ENCODE peak calls at places on chromosomes 3 and 15, in four cellular contexts. X is WTC11, S is neural crest cell, Y is HCT116. K is an unnamed sample.

GRCh38 chr3:50268703-50269451 is at the start of gene SEMA3B:
- DNase-seq in X (no peak), S (no peak), Y (no peak), K (no peak)

GRCh38 chr15:42137461-42138261 is 18.8 kb downstream of the PLA2G4F start:
- DNase-seq in X (no peak), S (peak), Y (peak), K (no peak)

GRCh38 chr15:45759910-45760309 is 125.1 kb downstream of the SQOR start:
- DNase-seq in X (no peak), S (no peak), Y (no peak), K (no peak)

GRCh38 chr3:169886671-169887070 is 16.9 kb upstream of the LRRC31 start:
- DNase-seq in X (no peak), S (no peak), Y (no peak), K (no peak)

GRCh38 chr3:120203016-120203415 is 82.0 kb downstream of the GPR156 start:
- DNase-seq in X (no peak), S (no peak), Y (no peak), K (no peak)

GRCh38 chr3:148262980-148263379 is 434.7 kb upstream of the AGTR1 start:
- DNase-seq in X (no peak), S (no peak), Y (no peak), K (no peak)

GRCh38 chr3:175911937-175912336 is 1052.8 kb downstream of the NAALADL2 start:
- DNase-seq in X (no peak), S (no peak), Y (no peak), K (no peak)

GRCh38 chr15:58269455-58270414 is 131.6 kb downstream of the AQP9 start:
- DNase-seq in X (peak), S (peak), Y (peak), K (peak)

GRCh38 chr3:187746479-187747335 is 1.4 kb upstream of the BCL6 start:
- DNase-seq in X (no peak), S (no peak), Y (no peak), K (no peak)

GRCh38 chr3:144930431-144930830 is 958.8 kb downstream of the DIPK2A start:
- DNase-seq in X (no peak), S (no peak), Y (no peak), K (no peak)

GRCh38 chr15:81303241-81304225 is 20.4 kb downstream of the STARD5 start:
- DNase-seq in X (peak), S (no peak), Y (no peak), K (no peak)

GRCh38 chr3:61378321-61378720 is 127.1 kb upstream of the FHIT start:
- DNase-seq in X (no peak), S (no peak), Y (no peak), K (no peak)

GRCh38 chr15:33955945-33956344 is 12.4 kb upstream of the CHRM5 start:
- DNase-seq in X (no peak), S (no peak), Y (no peak), K (peak)

GRCh38 chr3:45127130-45127822 is 18.9 kb downstream of the CDCP1 start:
- DNase-seq in X (no peak), S (no peak), Y (no peak), K (no peak)

GRCh38 chr3:53846134-53846850 is at the start of the genes CHDH and IL17RB:
- DNase-seq in X (peak), S (peak), Y (peak), K (peak)

GRCh38 chr3:80771085-80771484 is 990.4 kb downstream of the GBE1 start:
- DNase-seq in X (no peak), S (no peak), Y (no peak), K (peak)

GRCh38 chr3:195196266-195196665 is 74.7 kb downstream of the XXYLT1 start:
- DNase-seq in X (no peak), S (no peak), Y (no peak), K (no peak)

GRCh38 chr3:110989446-110989845 is 82.2 kb upstream of the NECTIN3 start:
- DNase-seq in X (no peak), S (no peak), Y (no peak), K (no peak)

GRCh38 chr15:60835000-60835399 is 356.1 kb upstream of the ICE2 start:
- DNase-seq in X (no peak), S (no peak), Y (no peak), K (peak)

GRCh38 chr3:160801386-160802118 is 45.5 kb downstream of the PPM1L start:
- DNase-seq in X (no peak), S (no peak), Y (no peak), K (no peak)

GRCh38 chr15:63600001-63600645 is 2.9 kb downstream of the FBXL22 start:
- DNase-seq in X (peak), S (peak), Y (no peak), K (no peak)

GRCh38 chr15:70835826-70836225 is 18.1 kb downstream of the LARP6 start:
- DNase-seq in X (no peak), S (no peak), Y (no peak), K (no peak)

DNA sequence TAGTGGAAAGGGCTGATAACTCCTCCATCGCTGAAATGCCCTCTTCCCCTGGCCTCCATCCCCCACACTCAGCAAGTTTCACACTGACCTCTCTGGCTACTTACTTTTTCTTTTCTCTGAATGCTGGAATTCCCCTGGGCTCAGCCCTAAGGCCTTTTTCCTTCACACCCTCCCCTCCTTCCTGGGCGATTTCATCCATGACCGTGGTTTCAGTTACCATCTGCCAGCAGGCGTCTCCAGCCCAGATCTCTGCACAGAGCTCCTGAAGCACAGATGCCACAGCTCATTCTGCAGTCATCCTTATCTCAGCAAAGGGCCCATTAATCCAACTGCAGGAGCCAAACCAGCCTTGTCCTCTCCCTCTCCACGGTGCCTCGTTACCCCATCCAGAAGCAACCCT is 114.0 kb downstream of the RFTN1 start:
- DNase-seq in X (no peak), S (no peak), Y (no peak), K (peak)
- TF ChIP-seq CTCF in X (no peak), S (no peak), Y (no peak), K (peak)

DNA sequence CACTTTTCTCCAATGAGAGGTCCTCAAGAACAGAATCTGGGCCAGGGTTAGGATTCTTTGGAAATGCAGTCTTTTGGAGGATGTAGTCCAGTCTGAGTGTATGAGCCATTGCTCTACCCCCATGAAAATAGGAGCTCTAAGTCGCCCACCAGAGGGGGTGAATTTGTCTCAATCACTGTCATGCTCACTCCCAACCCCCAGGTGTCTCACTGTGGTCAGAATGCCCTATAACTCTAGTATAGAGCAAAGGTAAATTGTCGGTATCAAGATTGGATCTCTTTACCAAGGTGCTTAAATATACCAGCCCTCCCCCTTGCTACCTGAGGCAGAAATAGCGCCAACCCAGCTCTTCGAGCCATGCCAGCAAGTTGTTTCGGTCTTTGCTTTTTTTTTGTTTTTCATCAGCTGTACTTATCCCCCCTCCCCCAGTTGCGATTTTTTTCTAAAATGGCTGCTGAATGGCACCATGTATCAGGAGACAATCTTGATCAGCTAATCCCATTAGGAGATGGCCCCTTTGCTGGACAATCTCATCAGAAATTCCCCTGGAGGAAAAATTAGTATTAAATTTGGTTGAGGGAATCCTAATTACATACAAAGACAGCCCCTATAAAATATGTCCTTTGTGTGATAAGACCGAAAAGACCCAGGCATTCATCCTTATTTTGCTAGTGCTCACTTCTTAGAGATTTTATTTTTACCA is 130.7 kb downstream of the EBLN2 start:
- DNase-seq in X (peak), S (no peak), Y (peak), K (peak)
- TF ChIP-seq CTCF in X (peak), S (peak), Y (peak), K (peak)

GRCh38 chr3:66572090-66572632 is 71.3 kb upstream of the LRIG1 start:
- DNase-seq in X (no peak), S (no peak), Y (no peak), K (no peak)

GRCh38 chr3:66577804-66578203 is 77.0 kb upstream of the LRIG1 start:
- DNase-seq in X (no peak), S (no peak), Y (no peak), K (no peak)

GRCh38 chr3:66574091-66574490 is 73.3 kb upstream of the LRIG1 start:
- DNase-seq in X (no peak), S (no peak), Y (no peak), K (no peak)

GRCh38 chr3:66572938-66573710 is 72.3 kb upstream of the LRIG1 start:
- DNase-seq in X (peak), S (peak), Y (peak), K (peak)
- TF ChIP-seq CTCF in X (peak), S (peak), Y (no peak), K (peak)

GRCh38 chr3:100087203-100087602 is 27.1 kb downstream of the FILIP1L start:
- DNase-seq in X (no peak), S (no peak), Y (no peak), K (no peak)

GRCh38 chr3:100088735-100089368 is 25.4 kb downstream of the FILIP1L start:
- DNase-seq in X (no peak), S (no peak), Y (no peak), K (no peak)

GRCh38 chr3:100086401-100086800 is 27.9 kb downstream of the FILIP1L start:
- DNase-seq in X (no peak), S (no peak), Y (no peak), K (no peak)

GRCh38 chr3:100090669-100091005 is 23.7 kb downstream of the FILIP1L start:
- DNase-seq in X (no peak), S (no peak), Y (no peak), K (no peak)

GRCh38 chr3:100089802-100090668 is 24.3 kb downstream of the FILIP1L start:
- DNase-seq in X (peak), S (peak), Y (peak), K (peak)
- TF ChIP-seq CTCF in X (no peak), S (peak), Y (no peak), K (peak)

DNA sequence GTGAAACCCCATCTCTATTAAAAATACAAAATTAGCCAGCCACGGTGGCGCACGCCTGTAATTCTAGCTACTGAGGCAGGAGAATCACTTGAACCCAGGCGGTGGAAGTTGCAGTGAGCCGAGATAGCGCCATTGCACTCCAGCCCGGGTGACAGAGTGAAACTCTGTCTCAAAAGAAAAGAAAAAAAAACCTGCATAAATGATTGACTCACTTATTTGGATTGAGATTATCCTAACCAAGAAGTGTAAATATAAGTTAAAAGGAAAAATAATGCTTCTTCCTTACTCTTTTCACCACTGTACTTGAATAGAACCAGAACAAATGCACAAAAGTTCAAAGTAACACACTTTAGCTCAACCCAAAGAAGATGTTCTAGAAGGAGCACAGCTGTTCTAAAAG is 9.8 kb downstream of the MTHFS start:
- DNase-seq in X (no peak), S (no peak), Y (no peak), K (no peak)
- TF ChIP-seq CTCF in X (no peak), S (no peak), Y (no peak), K (no peak)

GRCh38 chr3:123481722-123482457 is 33.0 kb upstream of the ADCY5 start:
- DNase-seq in X (no peak), S (no peak), Y (no peak), K (no peak)
- TF ChIP-seq CTCF in X (no peak), S (no peak), Y (no peak), K (no peak)

GRCh38 chr3:13307041-13307440 is 113.1 kb downstream of the NUP210 start:
- DNase-seq in X (no peak), S (no peak), Y (no peak), K (no peak)

GRCh38 chr3:13309004-13309403 is 111.1 kb downstream of the NUP210 start:
- DNase-seq in X (no peak), S (no peak), Y (no peak), K (no peak)

GRCh38 chr3:13303410-13303809 is 116.7 kb downstream of the NUP210 start:
- DNase-seq in X (no peak), S (no peak), Y (no peak), K (no peak)

GRCh38 chr3:13305623-13306022 is 114.5 kb downstream of the NUP210 start:
- DNase-seq in X (no peak), S (no peak), Y (no peak), K (no peak)

DNA sequence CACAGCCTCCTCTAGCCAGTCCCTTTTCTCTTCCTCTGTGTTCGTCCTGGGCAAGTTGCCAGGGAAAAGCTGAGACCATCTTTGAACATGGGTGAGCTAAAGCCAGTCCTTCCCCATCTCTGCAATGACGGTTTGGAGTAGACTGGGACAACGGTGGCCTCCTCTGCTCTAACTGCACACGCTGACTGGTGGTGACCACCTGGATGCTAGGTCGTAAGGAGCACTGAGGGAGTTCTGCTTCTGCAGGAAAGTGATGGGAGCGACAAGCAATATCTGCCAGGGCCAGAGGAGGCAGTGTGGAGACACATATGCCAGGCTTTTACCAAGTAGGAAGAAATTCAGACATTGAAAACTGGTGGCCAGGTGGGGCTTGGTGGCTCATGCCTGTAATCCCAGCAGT is 111.7 kb downstream of the NUP210 start:
- DNase-seq in X (peak), S (peak), Y (peak), K (peak)
- TF ChIP-seq CTCF in X (peak), S (peak), Y (peak), K (peak)

GRCh38 chr3:156474560-156475389 is 80.1 kb downstream of the SSR3 start:
- DNase-seq in X (peak), S (peak), Y (no peak), K (peak)
- TF ChIP-seq CTCF in X (peak), S (peak), Y (no peak), K (peak)

DNA sequence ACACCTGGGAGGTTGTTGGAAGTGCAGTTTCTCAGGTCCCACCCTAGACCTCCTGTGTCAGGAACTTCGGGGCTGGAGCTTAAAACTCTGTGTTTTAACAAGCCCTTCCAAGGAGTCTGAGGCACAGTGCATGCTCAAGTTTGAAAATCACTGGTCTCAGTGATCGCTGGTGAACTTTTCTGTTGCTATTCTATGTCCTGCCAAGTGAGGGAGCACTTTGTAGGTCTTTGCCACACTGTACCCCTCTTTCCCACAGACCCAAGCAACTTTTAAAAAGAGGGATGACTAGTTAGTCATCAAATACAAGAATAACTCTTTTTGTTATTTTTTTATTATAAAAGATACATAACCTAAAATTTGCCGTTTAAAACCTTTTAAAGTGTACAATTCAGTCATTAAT is 133.7 kb downstream of the AGBL1 start:
- DNase-seq in X (no peak), S (no peak), Y (no peak), K (no peak)
- TF ChIP-seq CTCF in X (peak), S (peak), Y (no peak), K (peak)

GRCh38 chr3:157073810-157074209 is 86.1 kb downstream of the CCNL1 start:
- DNase-seq in X (no peak), S (no peak), Y (no peak), K (no peak)

GRCh38 chr3:157070600-157070999 is 89.3 kb downstream of the CCNL1 start:
- DNase-seq in X (no peak), S (no peak), Y (no peak), K (no peak)

GRCh38 chr3:157070186-157070585 is 89.8 kb downstream of the CCNL1 start:
- DNase-seq in X (no peak), S (no peak), Y (no peak), K (no peak)

GRCh38 chr3:157069406-157069805 is 90.5 kb downstream of the CCNL1 start:
- DNase-seq in X (no peak), S (no peak), Y (no peak), K (no peak)

DNA sequence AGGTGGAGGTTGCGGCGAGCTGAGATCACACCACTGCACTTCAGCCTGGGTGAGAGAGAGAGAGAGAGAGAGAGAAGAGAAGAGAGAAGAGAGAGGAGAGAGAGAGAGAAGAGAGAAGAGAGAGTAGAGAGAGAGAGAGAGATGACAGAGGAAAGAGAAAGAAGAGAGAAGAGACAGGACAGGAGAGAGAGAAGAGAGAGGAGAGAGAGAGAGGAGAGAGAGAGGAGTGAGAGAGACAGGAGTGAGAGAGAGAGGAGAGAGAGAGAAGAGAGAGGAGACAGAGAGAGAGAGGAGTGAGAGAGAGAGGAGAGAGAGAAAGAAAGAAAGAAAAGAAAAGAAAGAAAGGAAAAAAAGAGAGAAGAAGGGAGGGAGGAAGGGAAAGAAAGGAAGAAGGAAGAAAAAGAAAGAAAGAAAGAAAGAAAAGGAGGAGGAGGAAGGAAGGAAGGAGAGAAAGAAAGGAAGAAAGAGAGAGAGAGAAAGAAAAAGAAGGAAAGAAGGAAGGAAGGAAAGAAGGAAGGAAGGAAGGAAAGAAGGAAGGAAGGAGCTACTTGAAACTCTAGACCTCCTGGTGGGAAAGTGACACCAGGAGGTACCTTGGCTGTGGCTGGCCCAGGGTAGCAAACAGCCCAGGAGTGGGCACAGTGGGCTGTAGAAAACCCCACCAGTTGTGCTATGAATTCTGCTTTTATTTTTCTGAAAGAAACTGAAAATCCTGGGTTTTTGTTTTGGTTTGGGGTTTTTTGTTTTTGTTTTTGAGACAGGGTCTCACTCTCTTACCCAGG is 88.0 kb downstream of the CCNL1 start:
- DNase-seq in X (no peak), S (no peak), Y (no peak), K (no peak)
- TF ChIP-seq CTCF in X (no peak), S (no peak), Y (no peak), K (no peak)